ENCODE peak calls at places on chromosomes 5 and 9, in four cellular contexts. W is osteoblast, S is A549, X is pancreas. V is an unnamed sample. For H3K4me1, the result is how much of the 10 kb centered on the place peaks cover.

GRCh38 chr5:113163328-113163727 is 186.7 kb downstream of the DCP2 start:
- DNase-seq in W (no peak), S (no peak), X (no peak), V (no peak)

GRCh38 chr5:80069918-80070318 is 34.8 kb downstream of the THBS4 start:
- DNase-seq in W (no peak), S (no peak), X (no peak), V (peak)

GRCh38 chr5:142717582-142718215 is 31.8 kb upstream of the FGF1 start:
- DNase-seq in W (no peak), S (peak), X (no peak), V (no peak)

GRCh38 chr5:176619203-176619568 is 9.2 kb upstream of the GPRIN1 start:
- DNase-seq in W (peak), S (peak), X (no peak), V (peak)

GRCh38 chr5:73448451-73449136 is at the start of gene FOXD1:
- DNase-seq in W (peak), S (peak), X (peak), V (no peak)

GRCh38 chr5:122492675-122493074 is 180.6 kb downstream of the SNCAIP start:
- DNase-seq in W (peak), S (peak), X (no peak), V (no peak)

GRCh38 chr9:69421908-69422801 is 97.1 kb downstream of the ENTREP1 start:
- DNase-seq in W (peak), S (peak), X (peak), V (peak)

GRCh38 chr5:35134278-35135030 is 86.7 kb upstream of the AGXT2 start:
- DNase-seq in W (no peak), S (no peak), X (no peak), V (no peak)

GRCh38 chr5:761854-762685 is 22.5 kb downstream of the ZDHHC11B start:
- DNase-seq in W (peak), S (no peak), X (peak), V (peak)

GRCh38 chr9:33225319-33226152 is 14.4 kb upstream of the SPINK4 start:
- DNase-seq in W (no peak), S (peak), X (no peak), V (peak)

GRCh38 chr9:112325127-112325526 is 8.3 kb downstream of the PTBP3 start:
- DNase-seq in W (no peak), S (no peak), X (no peak), V (no peak)

GRCh38 chr9:33260372-33260771 is 4.1 kb downstream of the BAG1 start:
- DNase-seq in W (no peak), S (no peak), X (no peak), V (no peak)

GRCh38 chr9:122406264-122406890 is 35.6 kb downstream of the PTGS1 start:
- DNase-seq in W (no peak), S (peak), X (no peak), V (no peak)

GRCh38 chr5:114360816-114361723 is 800 bp upstream of the KCNN2 start:
- DNase-seq in W (peak), S (peak), X (peak), V (no peak)

GRCh38 chr5:83552275-83552674 is 80.7 kb downstream of the VCAN start:
- DNase-seq in W (no peak), S (no peak), X (no peak), V (no peak)

GRCh38 chr9:135070198-135070951 is 17.1 kb upstream of the OLFM1 start:
- DNase-seq in W (peak), S (no peak), X (no peak), V (no peak)

GRCh38 chr5:71839049-71839834 is 120.2 kb downstream of the CARTPT start:
- DNase-seq in W (no peak), S (no peak), X (no peak), V (no peak)

GRCh38 chr9:114621561-114621960 is 10.5 kb downstream of the TMEM268 start:
- DNase-seq in W (no peak), S (no peak), X (no peak), V (no peak)

GRCh38 chr5:124043456-124043855 is 531.5 kb downstream of the CSNK1G3 start:
- DNase-seq in W (peak), S (peak), X (no peak), V (no peak)

GRCh38 chr5:97839338-97840081 is 656.5 kb upstream of the RIOK2 start:
- DNase-seq in W (no peak), S (no peak), X (no peak), V (no peak)

GRCh38 chr5:133930061-133930823 is 38.2 kb downstream of the C5orf15 start:
- DNase-seq in W (peak), S (no peak), X (no peak), V (no peak)

GRCh38 chr9:115880221-115880620 is 273.4 kb upstream of the PAPPA start:
- DNase-seq in W (no peak), S (no peak), X (no peak), V (no peak)

GRCh38 chr5:59199868-59200267 is 617.0 kb downstream of the RAB3C start:
- DNase-seq in W (no peak), S (no peak), X (no peak), V (no peak)

GRCh38 chr9:69583641-69584234 is 88.4 kb downstream of the APBA1 start:
- DNase-seq in W (no peak), S (no peak), X (no peak), V (no peak)

GRCh38 chr9:136889858-136890257 is 3.5 kb downstream of the TRAF2 start:
- DNase-seq in W (no peak), S (no peak), X (no peak), V (no peak)

GRCh38 chr9:28471261-28471660 is 898.0 kb upstream of the C9orf72 start:
- DNase-seq in W (no peak), S (no peak), X (no peak), V (no peak)

GRCh38 chr5:179061025-179061424 is 852 bp downstream of the ZNF354C start:
- DNase-seq in W (peak), S (no peak), X (peak), V (no peak)

GRCh38 chr5:123119334-123119986 is 30.4 kb downstream of the PRDM6 start:
- DNase-seq in W (peak), S (peak), X (peak), V (no peak)

GRCh38 chr5:16866220-16866619 is 69.9 kb downstream of the MYO10 start:
- DNase-seq in W (no peak), S (no peak), X (no peak), V (no peak)

GRCh38 chr9:127035948-127036347 is 86.5 kb downstream of the ANGPTL2 start:
- DNase-seq in W (no peak), S (no peak), X (no peak), V (peak)

GRCh38 chr5:137315534-137316345 is 183.4 kb downstream of the SPOCK1 start:
- DNase-seq in W (no peak), S (no peak), X (no peak), V (no peak)

GRCh38 chr5:135244620-135245021 is 154.4 kb downstream of the MACROH2A1 start:
- DNase-seq in W (no peak), S (no peak), X (no peak), V (no peak)

GRCh38 chr5:135246923-135247795 is 151.9 kb downstream of the MACROH2A1 start:
- DNase-seq in W (peak), S (peak), X (no peak), V (no peak)

GRCh38 chr5:143398451-143399237 is 4.8 kb downstream of the NR3C1 start:
- DNase-seq in W (peak), S (no peak), X (no peak), V (no peak)

GRCh38 chr9:91659529-91660294 is 236.1 kb upstream of the NFIL3 start:
- DNase-seq in W (no peak), S (peak), X (no peak), V (no peak)

GRCh38 chr5:172932313-172933017 is 26.8 kb upstream of the RPL26L1 start:
- DNase-seq in W (peak), S (peak), X (peak), V (peak)

GRCh38 chr5:76807296-76807695 is 11.5 kb upstream of the F2RL1 start:
- DNase-seq in W (peak), S (peak), X (no peak), V (no peak)

GRCh38 chr9:95040106-95040505 is 277.4 kb downstream of the FANCC start:
- DNase-seq in W (no peak), S (no peak), X (no peak), V (no peak)

DNA sequence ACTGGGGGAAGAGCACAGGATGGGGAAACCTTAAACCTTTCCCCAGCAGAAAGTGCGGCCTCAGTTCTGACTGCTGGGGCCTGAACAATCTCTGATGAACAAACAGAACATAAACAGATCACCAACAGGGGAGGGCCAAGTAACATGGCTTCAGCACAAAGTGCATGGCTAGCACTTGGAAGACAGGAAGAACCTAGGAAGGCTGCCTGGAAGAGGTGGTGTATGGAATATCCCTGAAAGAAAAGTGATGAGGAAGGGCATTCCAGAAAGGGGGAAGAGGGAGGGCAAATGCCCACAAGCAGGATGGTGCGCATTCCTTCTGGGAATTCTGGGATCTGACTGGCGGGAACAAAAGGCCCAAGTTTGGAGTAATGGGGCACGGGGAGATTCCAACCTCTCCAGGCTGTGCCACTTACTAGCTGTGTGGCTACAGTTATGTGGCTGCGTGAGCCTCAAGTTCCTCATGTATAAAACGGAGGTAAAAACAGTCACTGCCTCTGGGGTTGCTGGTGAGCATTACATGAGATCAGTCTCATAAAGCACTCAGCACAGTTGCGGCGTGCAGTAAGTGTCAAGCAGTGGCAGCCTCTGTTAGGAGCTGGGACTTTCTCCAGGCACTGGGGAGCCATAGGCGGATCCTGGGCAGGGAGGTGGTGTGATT is 1.6 kb downstream of the PDGFRB start:
- DNase-seq in W (no peak), S (peak), X (no peak), V (no peak)
- TF ChIP-seq CTCF in W (peak), S (no peak), X (no peak), V (no peak)

DNA sequence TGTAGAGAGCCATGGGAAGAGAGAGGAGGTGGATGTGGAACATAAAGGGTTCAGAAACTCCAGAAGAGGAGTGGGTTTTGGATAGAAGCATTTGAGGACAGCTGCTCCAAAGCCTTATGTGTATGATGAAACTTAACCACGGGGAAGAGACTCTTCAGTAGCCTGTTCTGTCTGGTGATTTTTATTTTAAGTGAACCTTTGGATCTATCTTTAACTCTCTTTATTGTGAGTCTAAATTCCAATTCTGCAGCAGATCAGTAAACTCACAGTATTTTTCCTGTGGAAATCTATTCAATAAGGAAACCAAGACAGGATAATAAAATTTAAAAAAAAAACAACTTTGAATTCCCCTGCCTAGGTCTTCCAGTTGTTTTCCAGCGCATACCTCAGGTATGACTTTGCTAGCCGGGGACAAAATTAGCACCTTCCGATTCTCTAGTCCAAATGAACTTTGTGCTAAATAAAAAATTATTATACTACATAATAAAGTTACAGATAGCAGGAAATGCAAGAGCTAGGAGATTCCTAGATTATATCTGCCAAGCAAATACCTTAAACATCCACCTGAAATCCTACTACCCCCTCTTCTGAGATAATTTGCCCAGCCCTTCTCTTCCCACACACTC is 101.9 kb downstream of the NLN start:
- DNase-seq in W (no peak), S (no peak), X (no peak), V (no peak)
- H3K4me1 ChIP-seq in W (under half), S (under half), X (under half), V (under half)

DNA sequence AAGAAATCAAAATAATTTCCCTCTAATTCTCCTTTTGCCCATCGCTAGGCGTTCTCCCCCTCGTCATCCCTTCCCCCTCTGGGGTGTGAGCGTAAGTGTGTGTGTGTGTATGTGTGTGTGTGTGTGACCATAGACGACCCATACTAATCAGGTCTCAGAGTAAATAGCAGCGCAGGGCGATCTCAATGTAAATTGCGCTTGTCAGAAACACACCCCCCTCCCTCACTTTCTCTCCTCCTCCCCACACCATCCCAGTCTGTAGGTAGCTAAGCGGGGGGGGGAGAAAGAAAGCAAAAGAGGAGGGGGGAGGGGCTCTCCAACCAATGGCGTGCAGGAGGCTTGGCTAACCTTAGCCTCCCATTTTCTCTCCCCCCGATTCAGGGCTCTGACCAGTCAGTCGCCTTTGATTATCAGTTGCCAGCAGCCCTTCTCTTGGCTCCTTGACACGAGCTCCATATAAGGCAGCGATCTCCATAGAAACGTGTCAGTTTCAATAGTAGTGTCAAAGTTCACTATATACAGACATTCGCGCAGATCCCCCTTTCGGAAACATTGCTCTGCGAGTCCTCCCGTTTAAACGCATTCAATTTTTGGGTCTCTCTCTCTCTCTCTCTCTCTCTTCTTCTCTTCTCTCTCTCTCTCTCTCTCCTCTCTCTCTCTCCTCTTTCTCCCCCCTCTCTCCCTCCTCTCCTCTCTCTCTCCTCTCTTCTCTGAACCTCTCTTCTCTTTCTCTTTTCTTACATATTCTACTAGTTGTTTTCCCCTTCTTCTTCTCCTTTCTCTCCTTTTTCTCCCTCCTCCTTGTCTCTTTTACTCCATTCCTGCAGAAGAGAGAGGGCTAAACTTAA is at the start of gene NR2F1:
- DNase-seq in W (peak), S (peak), X (no peak), V (peak)
- H3K27ac ChIP-seq in W (peak), S (peak), X (peak), V (peak)

GRCh38 chr5:42908509-42909488 is 97.1 kb upstream of the SELENOP start:
- DNase-seq in W (peak), S (peak), X (peak), V (peak)

GRCh38 chr5:42915306-42915866 is 103.7 kb upstream of the SELENOP start:
- DNase-seq in W (no peak), S (no peak), X (no peak), V (no peak)

GRCh38 chr5:42908086-42908485 is 96.4 kb upstream of the SELENOP start:
- DNase-seq in W (no peak), S (no peak), X (no peak), V (no peak)

GRCh38 chr5:42912184-42912766 is 100.6 kb upstream of the SELENOP start:
- DNase-seq in W (peak), S (peak), X (no peak), V (no peak)
- TF ChIP-seq CTCF in W (peak), S (peak), X (no peak), V (peak)

GRCh38 chr5:150496098-150496497 is 11.8 kb upstream of the NDST1 start:
- DNase-seq in W (no peak), S (no peak), X (no peak), V (no peak)
- H3K4me1 ChIP-seq in W (half or more), S (half or more), X (under half), V (half or more)

GRCh38 chr5:39665328-39665727 is 240.5 kb upstream of the DAB2 start:
- DNase-seq in W (no peak), S (no peak), X (peak), V (no peak)
- H3K27ac ChIP-seq in W (no peak), S (no peak), X (no peak), V (no peak)